ENCODE peak calls at places on chromosomes 11 and 22, in nine cellular contexts. One of them, this sample, is unnamed.

GRCh38 chr11:120807414-120808150 is 216.3 kb upstream of the TBCEL start:
- DNase-seq in activated B cell treated with CpG ODN at 0.5 μM for 24 hours: no peak
- DNase-seq in type B pancreatic cell: no peak
- DNase-seq in heart left ventricle: no peak
- DNase-seq in neural progenitor cell: no peak
- DNase-seq in cardiac muscle cell: no peak
- DNase-seq in fibroblast of lung: peak; percentile 96
- DNase-seq in astrocyte: peak; percentile 95
- DNase-seq in AG04449: peak; percentile 65
- DNase-seq in this sample: peak; percentile 7

GRCh38 chr22:35473971-35474370 is 66.7 kb upstream of the RASD2 start:
- DNase-seq in activated B cell treated with CpG ODN at 0.5 μM for 24 hours: no peak
- DNase-seq in type B pancreatic cell: no peak
- DNase-seq in heart left ventricle: no peak
- DNase-seq in neural progenitor cell: no peak
- DNase-seq in cardiac muscle cell: no peak
- DNase-seq in fibroblast of lung: no peak
- DNase-seq in astrocyte: no peak
- DNase-seq in AG04449: no peak
- DNase-seq in this sample: no peak

GRCh38 chr11:70785372-70785771 is 387.0 kb downstream of the CTTN start:
- DNase-seq in activated B cell treated with CpG ODN at 0.5 μM for 24 hours: no peak
- DNase-seq in type B pancreatic cell: no peak
- DNase-seq in heart left ventricle: no peak
- DNase-seq in neural progenitor cell: no peak
- DNase-seq in cardiac muscle cell: no peak
- DNase-seq in fibroblast of lung: no peak
- DNase-seq in astrocyte: no peak
- DNase-seq in AG04449: no peak
- DNase-seq in this sample: no peak

GRCh38 chr11:13168281-13168680 is 109.3 kb upstream of the BMAL1 start:
- DNase-seq in activated B cell treated with CpG ODN at 0.5 μM for 24 hours: no peak
- DNase-seq in type B pancreatic cell: no peak
- DNase-seq in heart left ventricle: no peak
- DNase-seq in neural progenitor cell: no peak
- DNase-seq in cardiac muscle cell: no peak
- DNase-seq in fibroblast of lung: no peak
- DNase-seq in astrocyte: no peak
- DNase-seq in AG04449: no peak
- DNase-seq in this sample: peak; percentile 52

GRCh38 chr11:10818594-10818993 is 9.9 kb upstream of the EIF4G2 start:
- DNase-seq in activated B cell treated with CpG ODN at 0.5 μM for 24 hours: no peak
- DNase-seq in type B pancreatic cell: no peak
- DNase-seq in heart left ventricle: no peak
- DNase-seq in neural progenitor cell: no peak
- DNase-seq in cardiac muscle cell: no peak
- DNase-seq in fibroblast of lung: peak; percentile 82
- DNase-seq in astrocyte: peak; percentile 75
- DNase-seq in AG04449: peak; percentile 87
- DNase-seq in this sample: no peak

GRCh38 chr11:70244698-70245097 is 25.8 kb upstream of the PPFIA1 start:
- DNase-seq in activated B cell treated with CpG ODN at 0.5 μM for 24 hours: no peak
- DNase-seq in type B pancreatic cell: no peak
- DNase-seq in heart left ventricle: no peak
- DNase-seq in neural progenitor cell: no peak
- DNase-seq in cardiac muscle cell: no peak
- DNase-seq in fibroblast of lung: peak; percentile 98
- DNase-seq in astrocyte: peak; percentile 98
- DNase-seq in AG04449: peak; percentile 60
- DNase-seq in this sample: no peak

GRCh38 chr22:49622241-49623105 is 205.2 kb downstream of the BRD1 start:
- DNase-seq in activated B cell treated with CpG ODN at 0.5 μM for 24 hours: no peak
- DNase-seq in type B pancreatic cell: no peak
- DNase-seq in heart left ventricle: no peak
- DNase-seq in neural progenitor cell: no peak
- DNase-seq in cardiac muscle cell: no peak
- DNase-seq in fibroblast of lung: no peak
- DNase-seq in astrocyte: no peak
- DNase-seq in AG04449: no peak
- DNase-seq in this sample: no peak

GRCh38 chr11:130314184-130314748 is 451 bp downstream of the ZBTB44 start:
- DNase-seq in activated B cell treated with CpG ODN at 0.5 μM for 24 hours: peak; percentile 75
- DNase-seq in type B pancreatic cell: peak; percentile 77
- DNase-seq in heart left ventricle: peak; percentile 71
- DNase-seq in neural progenitor cell: peak; percentile 81
- DNase-seq in cardiac muscle cell: peak; percentile 68
- DNase-seq in fibroblast of lung: peak; percentile 27
- DNase-seq in astrocyte: no peak
- DNase-seq in AG04449: no peak
- DNase-seq in this sample: peak; percentile 63

GRCh38 chr22:50192056-50192824 is 6.5 kb downstream of the TRABD start:
- DNase-seq in activated B cell treated with CpG ODN at 0.5 μM for 24 hours: no peak
- DNase-seq in type B pancreatic cell: no peak
- DNase-seq in heart left ventricle: no peak
- DNase-seq in neural progenitor cell: no peak
- DNase-seq in cardiac muscle cell: no peak
- DNase-seq in fibroblast of lung: no peak
- DNase-seq in astrocyte: no peak
- DNase-seq in AG04449: no peak
- DNase-seq in this sample: no peak

GRCh38 chr11:17516551-17517150 is 27.6 kb downstream of the USH1C start:
- DNase-seq in activated B cell treated with CpG ODN at 0.5 μM for 24 hours: no peak
- DNase-seq in type B pancreatic cell: no peak
- DNase-seq in heart left ventricle: no peak
- DNase-seq in neural progenitor cell: no peak
- DNase-seq in cardiac muscle cell: no peak
- DNase-seq in fibroblast of lung: no peak
- DNase-seq in astrocyte: no peak
- DNase-seq in AG04449: no peak
- DNase-seq in this sample: no peak

GRCh38 chr11:18791175-18792065 is at the start of gene PTPN5:
- DNase-seq in activated B cell treated with CpG ODN at 0.5 μM for 24 hours: no peak
- DNase-seq in type B pancreatic cell: no peak
- DNase-seq in heart left ventricle: no peak
- DNase-seq in neural progenitor cell: peak; percentile 83
- DNase-seq in cardiac muscle cell: peak; percentile 48
- DNase-seq in fibroblast of lung: peak; percentile 22
- DNase-seq in astrocyte: peak; percentile 4
- DNase-seq in AG04449: no peak
- DNase-seq in this sample: no peak

GRCh38 chr11:128865490-128865889 is 1.6 kb downstream of the KCNJ1 start:
- DNase-seq in activated B cell treated with CpG ODN at 0.5 μM for 24 hours: no peak
- DNase-seq in type B pancreatic cell: no peak
- DNase-seq in heart left ventricle: no peak
- DNase-seq in neural progenitor cell: no peak
- DNase-seq in cardiac muscle cell: no peak
- DNase-seq in fibroblast of lung: peak; percentile 13
- DNase-seq in astrocyte: no peak
- DNase-seq in AG04449: no peak
- DNase-seq in this sample: no peak

GRCh38 chr11:17699157-17700114 is 19.9 kb upstream of the MYOD1 start:
- DNase-seq in activated B cell treated with CpG ODN at 0.5 μM for 24 hours: no peak
- DNase-seq in type B pancreatic cell: no peak
- DNase-seq in heart left ventricle: no peak
- DNase-seq in neural progenitor cell: peak; percentile 22
- DNase-seq in cardiac muscle cell: no peak
- DNase-seq in fibroblast of lung: peak; percentile 43
- DNase-seq in astrocyte: peak; percentile 8
- DNase-seq in AG04449: no peak
- DNase-seq in this sample: no peak

GRCh38 chr11:62461740-62462522 is 43.1 kb downstream of the SCGB1A1 start:
- DNase-seq in activated B cell treated with CpG ODN at 0.5 μM for 24 hours: no peak
- DNase-seq in type B pancreatic cell: no peak
- DNase-seq in heart left ventricle: no peak
- DNase-seq in neural progenitor cell: no peak
- DNase-seq in cardiac muscle cell: no peak
- DNase-seq in fibroblast of lung: peak; percentile 80
- DNase-seq in astrocyte: peak; percentile 73
- DNase-seq in AG04449: no peak
- DNase-seq in this sample: no peak

GRCh38 chr11:125464266-125464662 is 31.8 kb downstream of the FEZ1 start:
- DNase-seq in activated B cell treated with CpG ODN at 0.5 μM for 24 hours: no peak
- DNase-seq in type B pancreatic cell: no peak
- DNase-seq in heart left ventricle: no peak
- DNase-seq in neural progenitor cell: no peak
- DNase-seq in cardiac muscle cell: no peak
- DNase-seq in fibroblast of lung: peak; percentile 76
- DNase-seq in astrocyte: peak; percentile 72
- DNase-seq in AG04449: no peak
- DNase-seq in this sample: no peak

GRCh38 chr11:113163291-113164030 is 150.9 kb upstream of the TTC12 start:
- DNase-seq in activated B cell treated with CpG ODN at 0.5 μM for 24 hours: no peak
- DNase-seq in type B pancreatic cell: no peak
- DNase-seq in heart left ventricle: no peak
- DNase-seq in neural progenitor cell: no peak
- DNase-seq in cardiac muscle cell: no peak
- DNase-seq in fibroblast of lung: peak; percentile 2
- DNase-seq in astrocyte: no peak
- DNase-seq in AG04449: no peak
- DNase-seq in this sample: no peak

GRCh38 chr11:46026616-46027293 is 94.5 kb downstream of the PHF21A start:
- DNase-seq in activated B cell treated with CpG ODN at 0.5 μM for 24 hours: no peak
- DNase-seq in type B pancreatic cell: no peak
- DNase-seq in heart left ventricle: no peak
- DNase-seq in neural progenitor cell: no peak
- DNase-seq in cardiac muscle cell: no peak
- DNase-seq in fibroblast of lung: peak; percentile 79
- DNase-seq in astrocyte: peak; percentile 70
- DNase-seq in AG04449: no peak
- DNase-seq in this sample: no peak
- TF ChIP-seq CTCF in activated B cell treated with CpG ODN at 0.5 μM for 24 hours: no peak
- TF ChIP-seq CTCF in type B pancreatic cell: no peak
- TF ChIP-seq CTCF in heart left ventricle: no peak
- TF ChIP-seq CTCF in neural progenitor cell: no peak
- TF ChIP-seq CTCF in cardiac muscle cell: no peak
- TF ChIP-seq CTCF in fibroblast of lung: no peak
- TF ChIP-seq CTCF in astrocyte: no peak
- TF ChIP-seq CTCF in AG04449: no peak
- TF ChIP-seq CTCF in this sample: no peak

DNA sequence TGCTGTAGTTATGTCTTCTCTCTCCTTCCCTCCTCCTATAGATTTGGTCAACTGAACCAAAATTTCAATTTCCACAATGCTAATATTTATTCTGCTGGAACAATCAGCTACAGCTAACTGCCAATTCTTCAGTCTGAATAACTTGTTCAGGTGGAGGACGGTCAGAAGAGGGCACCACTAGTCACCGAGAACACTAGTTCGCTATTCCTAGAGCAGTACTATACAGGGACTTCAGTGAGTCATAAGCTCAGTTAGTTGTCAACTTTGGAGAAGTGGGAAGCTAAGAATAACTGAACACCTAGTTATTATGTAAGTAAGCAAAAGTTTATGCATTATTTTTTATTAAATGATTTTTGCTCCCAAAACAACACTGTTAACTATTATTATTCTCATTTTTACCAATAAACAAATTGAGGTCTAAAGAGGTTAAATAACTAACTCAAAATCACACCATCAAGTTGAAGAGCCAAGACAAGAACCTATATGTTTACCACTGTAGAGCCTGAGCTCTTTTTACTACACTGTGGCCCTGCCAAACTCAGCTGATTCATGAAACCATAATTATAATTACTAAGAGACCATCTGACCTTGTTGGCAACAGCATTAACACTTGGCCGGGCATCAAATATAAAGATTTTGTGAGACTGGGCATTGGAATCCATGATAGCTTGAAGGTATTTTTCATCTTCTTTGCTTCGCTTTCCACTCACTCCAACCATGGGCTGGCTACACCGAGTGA is 59.0 kb downstream of the CEP57 start:
- DNase-seq in activated B cell treated with CpG ODN at 0.5 μM for 24 hours: no peak
- DNase-seq in type B pancreatic cell: no peak
- DNase-seq in heart left ventricle: peak; percentile 50
- DNase-seq in neural progenitor cell: peak; percentile 60
- DNase-seq in cardiac muscle cell: peak; percentile 60
- DNase-seq in fibroblast of lung: peak; percentile 84
- DNase-seq in astrocyte: peak; percentile 80
- DNase-seq in AG04449: no peak
- DNase-seq in this sample: peak; percentile 38
- TF ChIP-seq CTCF in activated B cell treated with CpG ODN at 0.5 μM for 24 hours: no peak
- TF ChIP-seq CTCF in type B pancreatic cell: peak; percentile 65
- TF ChIP-seq CTCF in heart left ventricle: peak; percentile 42
- TF ChIP-seq CTCF in neural progenitor cell: peak; percentile 65
- TF ChIP-seq CTCF in cardiac muscle cell: peak; percentile 52
- TF ChIP-seq CTCF in fibroblast of lung: peak; percentile 57
- TF ChIP-seq CTCF in astrocyte: peak; percentile 70
- TF ChIP-seq CTCF in AG04449: peak; percentile 44
- TF ChIP-seq CTCF in this sample: no peak

GRCh38 chr11:86140334-86140733 is 71.5 kb upstream of the PICALM start:
- DNase-seq in activated B cell treated with CpG ODN at 0.5 μM for 24 hours: no peak
- DNase-seq in type B pancreatic cell: no peak
- DNase-seq in heart left ventricle: no peak
- DNase-seq in neural progenitor cell: no peak
- DNase-seq in cardiac muscle cell: no peak
- DNase-seq in fibroblast of lung: no peak
- DNase-seq in astrocyte: no peak
- DNase-seq in AG04449: no peak
- DNase-seq in this sample: no peak
- TF ChIP-seq CTCF in activated B cell treated with CpG ODN at 0.5 μM for 24 hours: no peak
- TF ChIP-seq CTCF in type B pancreatic cell: no peak
- TF ChIP-seq CTCF in heart left ventricle: no peak
- TF ChIP-seq CTCF in neural progenitor cell: no peak
- TF ChIP-seq CTCF in cardiac muscle cell: no peak
- TF ChIP-seq CTCF in fibroblast of lung: no peak
- TF ChIP-seq CTCF in astrocyte: no peak
- TF ChIP-seq CTCF in AG04449: no peak
- TF ChIP-seq CTCF in this sample: no peak

GRCh38 chr11:64888761-64889511 is 10.5 kb upstream of the EHD1 start:
- DNase-seq in activated B cell treated with CpG ODN at 0.5 μM for 24 hours: no peak
- DNase-seq in type B pancreatic cell: no peak
- DNase-seq in heart left ventricle: no peak
- DNase-seq in neural progenitor cell: no peak
- DNase-seq in cardiac muscle cell: no peak
- DNase-seq in fibroblast of lung: peak; percentile 21
- DNase-seq in astrocyte: no peak
- DNase-seq in AG04449: no peak
- DNase-seq in this sample: peak; percentile 68

GRCh38 chr11:64887234-64887756 is 8.9 kb upstream of the EHD1 start:
- DNase-seq in activated B cell treated with CpG ODN at 0.5 μM for 24 hours: no peak
- DNase-seq in type B pancreatic cell: no peak
- DNase-seq in heart left ventricle: no peak
- DNase-seq in neural progenitor cell: no peak
- DNase-seq in cardiac muscle cell: no peak
- DNase-seq in fibroblast of lung: no peak
- DNase-seq in astrocyte: no peak
- DNase-seq in AG04449: no peak
- DNase-seq in this sample: no peak

GRCh38 chr11:64885367-64886286 is 7.2 kb upstream of the EHD1 start:
- DNase-seq in activated B cell treated with CpG ODN at 0.5 μM for 24 hours: no peak
- DNase-seq in type B pancreatic cell: no peak
- DNase-seq in heart left ventricle: no peak
- DNase-seq in neural progenitor cell: no peak
- DNase-seq in cardiac muscle cell: no peak
- DNase-seq in fibroblast of lung: peak; percentile 78
- DNase-seq in astrocyte: peak; percentile 76
- DNase-seq in AG04449: peak; percentile 59
- DNase-seq in this sample: no peak

GRCh38 chr11:64888406-64888757 is 10.0 kb upstream of the EHD1 start:
- DNase-seq in activated B cell treated with CpG ODN at 0.5 μM for 24 hours: no peak
- DNase-seq in type B pancreatic cell: no peak
- DNase-seq in heart left ventricle: no peak
- DNase-seq in neural progenitor cell: no peak
- DNase-seq in cardiac muscle cell: no peak
- DNase-seq in fibroblast of lung: no peak
- DNase-seq in astrocyte: no peak
- DNase-seq in AG04449: no peak
- DNase-seq in this sample: no peak

GRCh38 chr11:64887757-64888405 is 9.5 kb upstream of the EHD1 start:
- DNase-seq in activated B cell treated with CpG ODN at 0.5 μM for 24 hours: peak; percentile 89
- DNase-seq in type B pancreatic cell: peak; percentile 88
- DNase-seq in heart left ventricle: peak; percentile 85
- DNase-seq in neural progenitor cell: peak; percentile 91
- DNase-seq in cardiac muscle cell: peak; percentile 81
- DNase-seq in fibroblast of lung: peak; percentile 33
- DNase-seq in astrocyte: no peak
- DNase-seq in AG04449: no peak
- DNase-seq in this sample: peak; percentile 91
- TF ChIP-seq CTCF in activated B cell treated with CpG ODN at 0.5 μM for 24 hours: peak; percentile 66
- TF ChIP-seq CTCF in type B pancreatic cell: peak; percentile 100
- TF ChIP-seq CTCF in heart left ventricle: peak; percentile 98
- TF ChIP-seq CTCF in neural progenitor cell: peak; percentile 94
- TF ChIP-seq CTCF in cardiac muscle cell: peak; percentile 91
- TF ChIP-seq CTCF in fibroblast of lung: peak; percentile 77
- TF ChIP-seq CTCF in astrocyte: peak; percentile 38
- TF ChIP-seq CTCF in AG04449: peak; percentile 97
- TF ChIP-seq CTCF in this sample: peak; percentile 98